ENCODE peak calls at places on chromosomes 3 and 15, in ten cellular contexts. One of them, this sample, is unnamed.

GRCh38 chr3:45208587-45208986 is 17.5 kb downstream of the TMEM158 start:
- DNase-seq in H54: no peak
- DNase-seq in activated naive CD8-positive, alpha-beta T cell treated with anti-CD3 and anti-CD28 coated beads, Interleukin-2, amount 50 U/mL, for 16 hours: no peak
- DNase-seq in activated naive CD4-positive, alpha-beta T cell: no peak
- DNase-seq in cardiac muscle cell: no peak
- DNase-seq in RPMI7951: no peak
- DNase-seq in neural progenitor cell: no peak
- DNase-seq in body of pancreas: no peak
- DNase-seq in NCI-H2029 treated with DMSO at 0.1 percent for 48 hours: no peak
- DNase-seq in T-cell: no peak
- DNase-seq in this sample: no peak

GRCh38 chr15:90936823-90937222 is 1.7 kb downstream of the UNC45A start:
- DNase-seq in H54: no peak
- DNase-seq in activated naive CD8-positive, alpha-beta T cell treated with anti-CD3 and anti-CD28 coated beads, Interleukin-2, amount 50 U/mL, for 16 hours: no peak
- DNase-seq in activated naive CD4-positive, alpha-beta T cell: no peak
- DNase-seq in cardiac muscle cell: no peak
- DNase-seq in RPMI7951: no peak
- DNase-seq in neural progenitor cell: no peak
- DNase-seq in body of pancreas: no peak
- DNase-seq in NCI-H2029 treated with DMSO at 0.1 percent for 48 hours: no peak
- DNase-seq in T-cell: no peak
- DNase-seq in this sample: no peak

GRCh38 chr15:39776068-39776467 is 6.6 kb downstream of the FSIP1 start:
- DNase-seq in H54: no peak
- DNase-seq in activated naive CD8-positive, alpha-beta T cell treated with anti-CD3 and anti-CD28 coated beads, Interleukin-2, amount 50 U/mL, for 16 hours: no peak
- DNase-seq in activated naive CD4-positive, alpha-beta T cell: no peak
- DNase-seq in cardiac muscle cell: no peak
- DNase-seq in RPMI7951: no peak
- DNase-seq in neural progenitor cell: no peak
- DNase-seq in body of pancreas: no peak
- DNase-seq in NCI-H2029 treated with DMSO at 0.1 percent for 48 hours: no peak
- DNase-seq in T-cell: no peak
- DNase-seq in this sample: no peak

GRCh38 chr3:190617185-190617584 is 103.3 kb downstream of the IL1RAP start:
- DNase-seq in H54: no peak
- DNase-seq in activated naive CD8-positive, alpha-beta T cell treated with anti-CD3 and anti-CD28 coated beads, Interleukin-2, amount 50 U/mL, for 16 hours: no peak
- DNase-seq in activated naive CD4-positive, alpha-beta T cell: no peak
- DNase-seq in cardiac muscle cell: no peak
- DNase-seq in RPMI7951: no peak
- DNase-seq in neural progenitor cell: peak
- DNase-seq in body of pancreas: no peak
- DNase-seq in NCI-H2029 treated with DMSO at 0.1 percent for 48 hours: no peak
- DNase-seq in T-cell: no peak
- DNase-seq in this sample: no peak

GRCh38 chr15:94670436-94671034 is 439.2 kb downstream of the MCTP2 start:
- DNase-seq in H54: no peak
- DNase-seq in activated naive CD8-positive, alpha-beta T cell treated with anti-CD3 and anti-CD28 coated beads, Interleukin-2, amount 50 U/mL, for 16 hours: no peak
- DNase-seq in activated naive CD4-positive, alpha-beta T cell: no peak
- DNase-seq in cardiac muscle cell: peak
- DNase-seq in RPMI7951: peak
- DNase-seq in neural progenitor cell: peak
- DNase-seq in body of pancreas: no peak
- DNase-seq in NCI-H2029 treated with DMSO at 0.1 percent for 48 hours: peak
- DNase-seq in T-cell: no peak
- DNase-seq in this sample: no peak

GRCh38 chr15:82297546-82297945 is 34.9 kb downstream of the SAXO2 start:
- DNase-seq in H54: no peak
- DNase-seq in activated naive CD8-positive, alpha-beta T cell treated with anti-CD3 and anti-CD28 coated beads, Interleukin-2, amount 50 U/mL, for 16 hours: no peak
- DNase-seq in activated naive CD4-positive, alpha-beta T cell: no peak
- DNase-seq in cardiac muscle cell: no peak
- DNase-seq in RPMI7951: no peak
- DNase-seq in neural progenitor cell: no peak
- DNase-seq in body of pancreas: no peak
- DNase-seq in NCI-H2029 treated with DMSO at 0.1 percent for 48 hours: no peak
- DNase-seq in T-cell: no peak
- DNase-seq in this sample: no peak

GRCh38 chr3:40504636-40505430 is 1.0 kb upstream of the ZNF620 start:
- DNase-seq in H54: peak
- DNase-seq in activated naive CD8-positive, alpha-beta T cell treated with anti-CD3 and anti-CD28 coated beads, Interleukin-2, amount 50 U/mL, for 16 hours: no peak
- DNase-seq in activated naive CD4-positive, alpha-beta T cell: no peak
- DNase-seq in cardiac muscle cell: peak
- DNase-seq in RPMI7951: peak
- DNase-seq in neural progenitor cell: no peak
- DNase-seq in body of pancreas: peak
- DNase-seq in NCI-H2029 treated with DMSO at 0.1 percent for 48 hours: no peak
- DNase-seq in T-cell: no peak
- DNase-seq in this sample: no peak

GRCh38 chr3:9930804-9931418 is 2.7 kb upstream of the CRELD1 start:
- DNase-seq in H54: no peak
- DNase-seq in activated naive CD8-positive, alpha-beta T cell treated with anti-CD3 and anti-CD28 coated beads, Interleukin-2, amount 50 U/mL, for 16 hours: no peak
- DNase-seq in activated naive CD4-positive, alpha-beta T cell: no peak
- DNase-seq in cardiac muscle cell: no peak
- DNase-seq in RPMI7951: peak
- DNase-seq in neural progenitor cell: no peak
- DNase-seq in body of pancreas: no peak
- DNase-seq in NCI-H2029 treated with DMSO at 0.1 percent for 48 hours: no peak
- DNase-seq in T-cell: no peak
- DNase-seq in this sample: no peak

GRCh38 chr3:6825527-6825926 is 35.4 kb upstream of the GRM7 start:
- DNase-seq in H54: no peak
- DNase-seq in activated naive CD8-positive, alpha-beta T cell treated with anti-CD3 and anti-CD28 coated beads, Interleukin-2, amount 50 U/mL, for 16 hours: no peak
- DNase-seq in activated naive CD4-positive, alpha-beta T cell: no peak
- DNase-seq in cardiac muscle cell: no peak
- DNase-seq in RPMI7951: no peak
- DNase-seq in neural progenitor cell: no peak
- DNase-seq in body of pancreas: no peak
- DNase-seq in NCI-H2029 treated with DMSO at 0.1 percent for 48 hours: peak
- DNase-seq in T-cell: no peak
- DNase-seq in this sample: no peak

GRCh38 chr3:117719316-117719926 is 1009.8 kb downstream of the TUSC7 start:
- DNase-seq in H54: no peak
- DNase-seq in activated naive CD8-positive, alpha-beta T cell treated with anti-CD3 and anti-CD28 coated beads, Interleukin-2, amount 50 U/mL, for 16 hours: no peak
- DNase-seq in activated naive CD4-positive, alpha-beta T cell: no peak
- DNase-seq in cardiac muscle cell: peak
- DNase-seq in RPMI7951: peak
- DNase-seq in neural progenitor cell: peak
- DNase-seq in body of pancreas: no peak
- DNase-seq in NCI-H2029 treated with DMSO at 0.1 percent for 48 hours: no peak
- DNase-seq in T-cell: no peak
- DNase-seq in this sample: no peak

GRCh38 chr3:142857056-142857455 is 31.8 kb downstream of the PCOLCE2 start:
- DNase-seq in H54: peak
- DNase-seq in activated naive CD8-positive, alpha-beta T cell treated with anti-CD3 and anti-CD28 coated beads, Interleukin-2, amount 50 U/mL, for 16 hours: no peak
- DNase-seq in activated naive CD4-positive, alpha-beta T cell: no peak
- DNase-seq in cardiac muscle cell: no peak
- DNase-seq in RPMI7951: peak
- DNase-seq in neural progenitor cell: peak
- DNase-seq in body of pancreas: peak
- DNase-seq in NCI-H2029 treated with DMSO at 0.1 percent for 48 hours: no peak
- DNase-seq in T-cell: no peak
- DNase-seq in this sample: no peak

GRCh38 chr15:83278191-83278590 is 6.3 kb downstream of the BNC1 start:
- DNase-seq in H54: no peak
- DNase-seq in activated naive CD8-positive, alpha-beta T cell treated with anti-CD3 and anti-CD28 coated beads, Interleukin-2, amount 50 U/mL, for 16 hours: no peak
- DNase-seq in activated naive CD4-positive, alpha-beta T cell: no peak
- DNase-seq in cardiac muscle cell: peak
- DNase-seq in RPMI7951: peak
- DNase-seq in neural progenitor cell: no peak
- DNase-seq in body of pancreas: no peak
- DNase-seq in NCI-H2029 treated with DMSO at 0.1 percent for 48 hours: no peak
- DNase-seq in T-cell: no peak
- DNase-seq in this sample: no peak

GRCh38 chr15:86677316-86677715 is 597.6 kb downstream of the AGBL1 start:
- DNase-seq in H54: no peak
- DNase-seq in activated naive CD8-positive, alpha-beta T cell treated with anti-CD3 and anti-CD28 coated beads, Interleukin-2, amount 50 U/mL, for 16 hours: no peak
- DNase-seq in activated naive CD4-positive, alpha-beta T cell: no peak
- DNase-seq in cardiac muscle cell: no peak
- DNase-seq in RPMI7951: no peak
- DNase-seq in neural progenitor cell: peak
- DNase-seq in body of pancreas: no peak
- DNase-seq in NCI-H2029 treated with DMSO at 0.1 percent for 48 hours: no peak
- DNase-seq in T-cell: no peak
- DNase-seq in this sample: no peak

GRCh38 chr3:24158756-24159155 is 213.7 kb downstream of the NR1D2 start:
- DNase-seq in H54: no peak
- DNase-seq in activated naive CD8-positive, alpha-beta T cell treated with anti-CD3 and anti-CD28 coated beads, Interleukin-2, amount 50 U/mL, for 16 hours: no peak
- DNase-seq in activated naive CD4-positive, alpha-beta T cell: no peak
- DNase-seq in cardiac muscle cell: no peak
- DNase-seq in RPMI7951: no peak
- DNase-seq in neural progenitor cell: no peak
- DNase-seq in body of pancreas: no peak
- DNase-seq in NCI-H2029 treated with DMSO at 0.1 percent for 48 hours: no peak
- DNase-seq in T-cell: no peak
- DNase-seq in this sample: no peak

GRCh38 chr3:4897765-4898453 is 81.3 kb upstream of the BHLHE40 start:
- DNase-seq in H54: no peak
- DNase-seq in activated naive CD8-positive, alpha-beta T cell treated with anti-CD3 and anti-CD28 coated beads, Interleukin-2, amount 50 U/mL, for 16 hours: no peak
- DNase-seq in activated naive CD4-positive, alpha-beta T cell: no peak
- DNase-seq in cardiac muscle cell: peak
- DNase-seq in RPMI7951: peak
- DNase-seq in neural progenitor cell: no peak
- DNase-seq in body of pancreas: no peak
- DNase-seq in NCI-H2029 treated with DMSO at 0.1 percent for 48 hours: no peak
- DNase-seq in T-cell: no peak
- DNase-seq in this sample: no peak

GRCh38 chr3:155391583-155391982 is 98.1 kb upstream of the STRIT1 start:
- DNase-seq in H54: peak
- DNase-seq in activated naive CD8-positive, alpha-beta T cell treated with anti-CD3 and anti-CD28 coated beads, Interleukin-2, amount 50 U/mL, for 16 hours: no peak
- DNase-seq in activated naive CD4-positive, alpha-beta T cell: no peak
- DNase-seq in cardiac muscle cell: peak
- DNase-seq in RPMI7951: peak
- DNase-seq in neural progenitor cell: peak
- DNase-seq in body of pancreas: peak
- DNase-seq in NCI-H2029 treated with DMSO at 0.1 percent for 48 hours: no peak
- DNase-seq in T-cell: no peak
- DNase-seq in this sample: no peak

GRCh38 chr3:183584246-183584913 is 28.9 kb upstream of the KLHL6 start:
- DNase-seq in H54: no peak
- DNase-seq in activated naive CD8-positive, alpha-beta T cell treated with anti-CD3 and anti-CD28 coated beads, Interleukin-2, amount 50 U/mL, for 16 hours: no peak
- DNase-seq in activated naive CD4-positive, alpha-beta T cell: no peak
- DNase-seq in cardiac muscle cell: peak
- DNase-seq in RPMI7951: no peak
- DNase-seq in neural progenitor cell: no peak
- DNase-seq in body of pancreas: peak
- DNase-seq in NCI-H2029 treated with DMSO at 0.1 percent for 48 hours: no peak
- DNase-seq in T-cell: no peak
- DNase-seq in this sample: no peak

This sample was measured in omental fat pad.